ENCODE peak calls at places on chromosomes 3 and 15, in seven cellular contexts. G is GM23248, L is neural progenitor cell, E is PC-3, X is GM23338, V is MM.1S, U is SK-N-SH. R is an unnamed sample. For H3F3A, the result is how much of the 10 kb centered on the place peaks cover.

GRCh38 chr3:17810759-17811158 is 68.3 kb upstream of the TBC1D5 start:
- DNase-seq in V (no peak), L (no peak), X (peak), G (peak), U (no peak), E (peak), R (no peak)

GRCh38 chr3:134372405-134373277 is 1.6 kb downstream of the AMOTL2 start:
- DNase-seq in U (no peak), L (no peak), E (no peak), V (no peak), X (no peak), G (peak), R (no peak)

GRCh38 chr3:159032311-159032710 is 230.5 kb downstream of the MFSD1 start:
- DNase-seq in E (peak), U (no peak), L (no peak), V (no peak), G (peak), X (no peak), R (no peak)

GRCh38 chr3:11568503-11569155 is 75.1 kb downstream of the VGLL4 start:
- DNase-seq in X (no peak), E (peak), U (no peak), L (no peak), G (peak), V (no peak), R (peak)

GRCh38 chr3:120469440-120470415 is 18.9 kb upstream of the FSTL1 start:
- DNase-seq in E (peak), X (peak), U (no peak), V (no peak), G (peak), L (no peak), R (peak)

GRCh38 chr15:39461536-39462140 is 119.2 kb upstream of the THBS1 start:
- DNase-seq in E (no peak), V (no peak), L (no peak), U (no peak), X (no peak), G (peak), R (no peak)

GRCh38 chr15:83219026-83219425 is 11.4 kb upstream of the HDGFL3 start:
- DNase-seq in X (no peak), V (no peak), E (peak), U (no peak), L (no peak), G (no peak), R (no peak)

GRCh38 chr3:170079466-170080165 is 41.8 kb downstream of the GPR160 start:
- DNase-seq in U (no peak), G (no peak), E (no peak), X (no peak), V (no peak), L (no peak), R (no peak)

GRCh38 chr3:161400650-161401049 is 29.3 kb upstream of the SPTSSB start:
- DNase-seq in G (no peak), V (no peak), X (no peak), U (no peak), E (no peak), L (no peak), R (no peak)

GRCh38 chr15:96254168-96254567 is 76.3 kb upstream of the NR2F2 start:
- DNase-seq in V (no peak), G (no peak), X (peak), U (no peak), E (no peak), L (peak), R (no peak)

GRCh38 chr15:74907277-74907870 is 723 bp upstream of the FAM219B start:
- DNase-seq in L (no peak), E (no peak), X (no peak), G (peak), V (no peak), U (no peak), R (no peak)

GRCh38 chr15:69755571-69756310 is 303.1 kb downstream of the RPLP1 start:
- DNase-seq in G (no peak), U (no peak), V (peak), L (no peak), E (no peak), X (peak), R (no peak)

GRCh38 chr3:13414040-13414729 is 5.9 kb downstream of the NUP210 start:
- DNase-seq in U (no peak), E (peak), G (no peak), X (no peak), L (no peak), V (peak), R (peak)

GRCh38 chr15:43867096-43867495 is 40.3 kb downstream of the WDR76 start:
- DNase-seq in X (no peak), V (no peak), G (no peak), U (no peak), L (no peak), E (no peak), R (no peak)

GRCh38 chr3:71859128-71859519 is 74.2 kb upstream of the PROK2 start:
- DNase-seq in X (peak), L (peak), U (peak), G (peak), E (peak), V (peak), R (no peak)

GRCh38 chr15:69118089-69118488 is 42.3 kb upstream of the GLCE start:
- DNase-seq in X (no peak), E (no peak), V (no peak), L (no peak), U (no peak), G (no peak), R (no peak)

GRCh38 chr3:52090131-52090548 is 33.8 kb upstream of the DUSP7 start:
- DNase-seq in V (no peak), X (no peak), E (peak), U (no peak), L (no peak), G (peak), R (peak)

GRCh38 chr3:39260957-39261356 is 18.9 kb downstream of the CX3CR1 start:
- DNase-seq in U (peak), V (peak), L (no peak), G (peak), X (peak), E (peak), R (peak)

GRCh38 chr15:62090988-62091387 is 24.2 kb downstream of the C2CD4A start:
- DNase-seq in U (no peak), E (no peak), X (no peak), L (no peak), V (no peak), G (no peak), R (no peak)

GRCh38 chr3:197367081-197367780 is 68.8 kb upstream of the DLG1 start:
- DNase-seq in L (peak), X (peak), E (peak), U (peak), G (peak), V (no peak), R (peak)

GRCh38 chr15:83697716-83698115 is 43.8 kb downstream of the ADAMTSL3 start:
- DNase-seq in X (no peak), V (no peak), L (no peak), G (no peak), E (peak), U (no peak), R (no peak)

GRCh38 chr3:42033741-42034140 is 57.4 kb upstream of the TRAK1 start:
- DNase-seq in U (no peak), X (no peak), L (no peak), E (peak), G (peak), V (no peak), R (no peak)

GRCh38 chr3:52439426-52440248 is 5.3 kb downstream of the SEMA3G start:
- DNase-seq in X (no peak), E (no peak), L (no peak), V (no peak), G (no peak), U (peak), R (no peak)

GRCh38 chr3:46300461-46300789 is 53.5 kb upstream of the CCR2 start:
- DNase-seq in E (no peak), U (no peak), G (no peak), V (peak), X (no peak), L (no peak), R (no peak)

GRCh38 chr15:62850791-62851291 is 191.7 kb upstream of the TPM1 start:
- DNase-seq in X (peak), U (no peak), V (no peak), E (peak), L (peak), G (peak), R (peak)

GRCh38 chr3:173584093-173584833 is 186.7 kb downstream of the NLGN1 start:
- DNase-seq in G (peak), E (peak), L (peak), V (peak), U (peak), X (peak), R (peak)

GRCh38 chr15:83854314-83854713 is 200.4 kb downstream of the ADAMTSL3 start:
- DNase-seq in G (no peak), L (no peak), V (no peak), U (no peak), E (peak), X (no peak), R (peak)

GRCh38 chr3:189123595-189124387 is 48.0 kb upstream of the TPRG1 start:
- DNase-seq in L (no peak), V (no peak), E (no peak), U (peak), X (no peak), G (no peak), R (no peak)

GRCh38 chr3:189119947-189120346 is 51.8 kb upstream of the TPRG1 start:
- DNase-seq in V (no peak), U (no peak), G (no peak), X (no peak), L (no peak), E (no peak), R (no peak)

GRCh38 chr3:189121088-189121487 is 50.7 kb upstream of the TPRG1 start:
- DNase-seq in G (no peak), V (no peak), U (no peak), X (no peak), L (no peak), E (no peak), R (no peak)

GRCh38 chr3:189122526-189123205 is 49.1 kb upstream of the TPRG1 start:
- DNase-seq in E (no peak), U (no peak), L (no peak), G (no peak), V (peak), X (no peak), R (no peak)

DNA sequence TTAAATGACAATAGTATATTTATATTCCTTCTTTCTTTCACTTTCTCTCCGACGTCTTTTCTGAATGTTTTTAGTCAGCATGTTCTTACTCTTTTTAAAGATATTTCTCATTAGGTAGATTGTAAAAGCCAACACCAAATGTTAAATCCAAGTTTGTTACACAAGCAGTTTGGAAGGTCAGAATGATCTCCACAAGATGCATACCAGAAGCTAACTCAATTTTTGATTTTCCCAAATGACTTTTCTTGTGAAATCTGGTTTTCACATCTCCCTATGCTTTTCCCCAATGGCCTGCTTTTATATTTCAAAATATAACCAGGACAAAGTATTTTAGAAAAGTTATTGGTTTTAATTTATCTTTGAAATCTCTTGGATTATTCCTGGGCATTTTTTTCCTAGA is 49.7 kb upstream of the TPRG1 start:
- DNase-seq in X (no peak), L (no peak), G (no peak), E (no peak), U (no peak), V (no peak), R (no peak)
- H2AFZ ChIP-seq in X (no peak), L (no peak), G (peak), E (no peak), U (peak), V (no peak), R (no peak)

GRCh38 chr15:88401972-88402656 is 65.1 kb downstream of the MRPL46 start:
- DNase-seq in V (peak), E (no peak), L (peak), X (peak), U (peak), G (peak), R (no peak)
- H3K4me3 ChIP-seq in V (no peak), E (no peak), L (no peak), X (no peak), U (no peak), G (no peak), R (no peak)

DNA sequence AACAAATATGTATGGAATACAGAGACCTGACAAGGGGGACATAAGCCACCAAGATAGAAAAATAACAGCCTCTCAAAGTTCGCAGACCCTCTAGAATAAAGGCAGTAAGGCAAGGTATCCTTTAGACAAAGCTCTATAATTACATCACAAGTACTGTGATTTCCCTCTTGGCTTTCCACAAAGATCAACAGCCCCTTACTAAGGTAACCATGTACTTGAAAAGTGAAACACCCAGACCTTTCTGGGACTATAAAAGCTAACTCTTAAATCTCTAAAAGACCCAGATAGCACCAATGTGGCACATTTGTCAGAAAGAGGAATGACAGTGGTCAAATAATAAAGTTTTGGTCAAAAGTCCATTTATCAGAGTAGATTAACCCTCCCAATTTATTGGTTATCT is 51.9 kb downstream of the TBL1XR1 start:
- DNase-seq in G (no peak), X (no peak), U (no peak), E (no peak), L (no peak), V (peak), R (no peak)
- H3F3A ChIP-seq in G (under half), X (under half), U (under half), E (under half), L (under half), V (half or more), R (half or more)

DNA sequence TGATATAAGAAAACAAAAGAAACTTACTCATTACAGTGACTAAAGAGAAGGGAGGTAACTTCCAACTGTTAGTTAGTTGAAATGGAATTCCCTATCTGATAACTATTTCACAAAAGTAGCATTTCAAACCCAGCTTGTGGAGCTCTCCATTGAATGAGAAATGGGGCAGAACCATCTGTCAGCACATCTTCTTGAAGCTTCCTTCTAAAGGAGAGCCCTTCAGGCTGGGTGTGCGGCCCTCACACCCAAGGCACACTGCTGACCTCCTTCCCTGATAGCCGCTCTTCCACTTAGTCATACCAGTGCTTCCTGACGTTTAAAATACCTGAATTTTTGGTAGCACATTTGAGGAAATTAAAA is 28.1 kb upstream of the VEPH1 start:
- DNase-seq in X (no peak), U (no peak), V (no peak), E (peak), G (peak), L (no peak), R (no peak)
- H2AFZ ChIP-seq in X (no peak), U (peak), V (no peak), E (peak), G (peak), L (no peak), R (no peak)

DNA sequence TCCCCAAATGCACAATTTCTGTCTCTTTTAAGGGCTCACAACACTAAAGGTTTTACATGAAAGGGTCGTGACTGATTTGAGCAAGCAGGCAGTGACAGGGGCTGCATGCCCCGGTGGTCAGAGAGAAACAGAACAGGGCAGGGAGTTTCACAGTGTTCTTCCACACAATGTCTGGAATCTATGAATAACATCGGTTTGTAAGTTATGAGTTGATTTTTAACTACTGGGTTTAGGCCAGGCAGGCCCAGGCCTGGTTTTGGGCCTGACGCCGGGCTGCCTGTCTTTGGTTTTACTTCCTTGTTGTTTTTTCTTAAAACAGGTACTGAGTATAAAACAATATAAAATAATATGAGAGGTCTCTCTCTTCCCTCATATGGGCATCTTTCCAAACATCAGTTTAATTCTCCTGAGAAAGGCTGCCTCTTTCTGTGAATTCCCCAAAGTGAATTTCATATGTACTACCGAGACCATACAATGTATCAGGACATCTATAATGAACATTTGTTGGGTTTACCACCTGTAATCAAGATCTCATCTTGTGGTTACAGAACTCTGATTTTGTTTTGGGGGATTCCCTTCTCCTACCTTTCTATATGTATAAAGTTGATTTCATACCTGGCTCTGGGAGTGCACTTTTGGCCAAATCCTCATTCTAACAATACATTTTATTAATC is 74.4 kb downstream of the CD200 start:
- DNase-seq in V (no peak), X (no peak), E (no peak), L (no peak), U (no peak), G (no peak), R (no peak)
- H3K4me3 ChIP-seq in V (no peak), X (no peak), E (no peak), L (no peak), U (no peak), G (no peak), R (no peak)